ENCODE peak calls at places on chromosome 9, in six cellular contexts. T is A673, C is cardiac muscle cell, M is colonic mucosa, D is bronchial epithelial cell, U is HFF-Myc. Y is an unnamed sample.

GRCh38 chr9:130888146-130888885 is 8.3 kb downstream of the QRFP start:
- DNase-seq in D (no peak), U (no peak), C (no peak), M (no peak), T (no peak), Y (no peak)

GRCh38 chr9:72627147-72627546 is 105.7 kb downstream of the TMC1 start:
- DNase-seq in U (no peak), C (no peak), D (no peak), T (no peak), M (no peak), Y (no peak)

GRCh38 chr9:81293651-81294050 is 395.7 kb downstream of the TLE1 start:
- DNase-seq in C (no peak), T (no peak), U (no peak), M (no peak), D (no peak), Y (no peak)

GRCh38 chr9:125272697-125273096 is 11.1 kb downstream of the GAPVD1 start:
- DNase-seq in C (no peak), U (no peak), M (peak; percentile 54), T (no peak), D (peak; percentile 71), Y (no peak)

GRCh38 chr9:4384750-4385149 is 84.9 kb upstream of the GLIS3 start:
- DNase-seq in M (no peak), T (no peak), C (no peak), U (no peak), D (no peak), Y (no peak)

GRCh38 chr9:70120834-70121510 is 77.3 kb downstream of the MAMDC2 start:
- DNase-seq in T (no peak), D (peak; percentile 95), U (peak; percentile 76), C (no peak), M (peak; percentile 30), Y (no peak)

GRCh38 chr9:88988796-88989641 is 2.2 kb upstream of the S1PR3 start:
- DNase-seq in M (no peak), U (no peak), T (peak; percentile 77), D (peak; percentile 79), C (no peak), Y (no peak)

GRCh38 chr9:105053209-105053652 is 125.3 kb upstream of the ABCA1 start:
- DNase-seq in C (no peak), M (no peak), T (no peak), U (no peak), D (peak; percentile 96), Y (peak; percentile 96)

GRCh38 chr9:91986248-91986647 is 36.2 kb upstream of the ROR2 start:
- DNase-seq in T (no peak), U (no peak), D (no peak), C (no peak), M (no peak), Y (no peak)

GRCh38 chr9:82584349-82584846 is 478.5 kb downstream of the RASEF start:
- DNase-seq in C (no peak), U (no peak), M (no peak), T (no peak), D (no peak), Y (no peak)

GRCh38 chr9:124453586-124454191 is 3.4 kb downstream of the ADGRD2 start:
- DNase-seq in C (peak; percentile 42), T (no peak), U (no peak), D (no peak), M (peak; percentile 75), Y (no peak)

GRCh38 chr9:137634016-137634415 is 15.2 kb downstream of the EHMT1 start:
- DNase-seq in D (no peak), U (no peak), T (no peak), M (no peak), C (no peak), Y (no peak)

GRCh38 chr9:125744616-125745387 is 2.4 kb upstream of the PBX3 start:
- DNase-seq in D (no peak), C (no peak), T (no peak), M (no peak), U (no peak), Y (peak; percentile 97)

GRCh38 chr9:113516840-113517577 is 53.5 kb downstream of the RGS3 start:
- DNase-seq in M (no peak), C (peak; percentile 43), U (no peak), T (no peak), D (no peak), Y (no peak)

GRCh38 chr9:112624711-112625707 is 92.9 kb downstream of the INIP start:
- DNase-seq in T (no peak), C (no peak), U (no peak), M (no peak), D (peak; percentile 37), Y (no peak)

GRCh38 chr9:16679327-16679821 is 191.1 kb downstream of the BNC2 start:
- DNase-seq in C (no peak), D (no peak), U (peak; percentile 87), M (no peak), T (peak; percentile 21), Y (no peak)

GRCh38 chr9:133953976-133954709 is 38.0 kb downstream of the VAV2 start:
- DNase-seq in C (no peak), M (no peak), D (no peak), T (no peak), U (no peak), Y (no peak)

GRCh38 chr9:87282477-87282991 is 215.1 kb upstream of the DAPK1 start:
- DNase-seq in D (no peak), U (no peak), C (no peak), T (no peak), M (no peak), Y (peak; percentile 43)

GRCh38 chr9:121298689-121299112 is 30.7 kb downstream of the GSN start:
- DNase-seq in U (no peak), D (peak; percentile 17), M (no peak), T (no peak), C (no peak), Y (no peak)
- H3K4me3 ChIP-seq in U (no peak overlapping the region), D (no peak overlapping the region), M (peak overlapping the region; percentile 47), T (no peak overlapping the region), C (no peak overlapping the region), Y (no peak overlapping the region)

GRCh38 chr9:107481035-107481434 is 8.5 kb downstream of the KLF4 start:
- DNase-seq in M (no peak), T (no peak), U (no peak), D (peak; percentile 49), C (no peak), Y (no peak)
- TF ChIP-seq CTCF in M (peak; percentile 26), T (peak; percentile 42), U (no peak), D (no peak), C (peak; percentile 23), Y (no peak)

GRCh38 chr9:109767814-109768213 is 12.2 kb upstream of the PALM2AKAP2 start:
- DNase-seq in D (no peak), T (no peak), M (no peak), C (no peak), U (no peak), Y (no peak)

GRCh38 chr9:109767404-109767803 is 12.6 kb upstream of the PALM2AKAP2 start:
- DNase-seq in U (no peak), T (no peak), M (no peak), C (no peak), D (no peak), Y (no peak)

GRCh38 chr9:109771084-109771483 is 8.9 kb upstream of the PALM2AKAP2 start:
- DNase-seq in M (no peak), T (peak; percentile 35), D (peak; percentile 69), U (peak; percentile 62), C (peak; percentile 89), Y (no peak)

GRCh38 chr9:109771796-109772525 is 8.0 kb upstream of the PALM2AKAP2 start:
- DNase-seq in T (no peak), D (no peak), M (no peak), U (no peak), C (peak; percentile 78), Y (no peak)

GRCh38 chr9:109769250-109769649 is 10.7 kb upstream of the PALM2AKAP2 start:
- DNase-seq in T (no peak), D (peak; percentile 22), U (no peak), M (no peak), C (no peak), Y (no peak)
- H3K4me3 ChIP-seq in T (no peak overlapping the region), D (no peak overlapping the region), U (no peak overlapping the region), M (no peak overlapping the region), C (no peak overlapping the region), Y (no peak overlapping the region)

GRCh38 chr9:107239474-107239873 is 43.6 kb upstream of the RAD23B start:
- DNase-seq in C (no peak), T (peak; percentile 17), U (no peak), D (peak; percentile 72), M (no peak), Y (no peak)
- TF ChIP-seq CTCF in C (peak; percentile 32), T (peak; percentile 25), U (peak; percentile 13), D (peak; percentile 53), M (peak; percentile 19), Y (peak; percentile 17)

DNA sequence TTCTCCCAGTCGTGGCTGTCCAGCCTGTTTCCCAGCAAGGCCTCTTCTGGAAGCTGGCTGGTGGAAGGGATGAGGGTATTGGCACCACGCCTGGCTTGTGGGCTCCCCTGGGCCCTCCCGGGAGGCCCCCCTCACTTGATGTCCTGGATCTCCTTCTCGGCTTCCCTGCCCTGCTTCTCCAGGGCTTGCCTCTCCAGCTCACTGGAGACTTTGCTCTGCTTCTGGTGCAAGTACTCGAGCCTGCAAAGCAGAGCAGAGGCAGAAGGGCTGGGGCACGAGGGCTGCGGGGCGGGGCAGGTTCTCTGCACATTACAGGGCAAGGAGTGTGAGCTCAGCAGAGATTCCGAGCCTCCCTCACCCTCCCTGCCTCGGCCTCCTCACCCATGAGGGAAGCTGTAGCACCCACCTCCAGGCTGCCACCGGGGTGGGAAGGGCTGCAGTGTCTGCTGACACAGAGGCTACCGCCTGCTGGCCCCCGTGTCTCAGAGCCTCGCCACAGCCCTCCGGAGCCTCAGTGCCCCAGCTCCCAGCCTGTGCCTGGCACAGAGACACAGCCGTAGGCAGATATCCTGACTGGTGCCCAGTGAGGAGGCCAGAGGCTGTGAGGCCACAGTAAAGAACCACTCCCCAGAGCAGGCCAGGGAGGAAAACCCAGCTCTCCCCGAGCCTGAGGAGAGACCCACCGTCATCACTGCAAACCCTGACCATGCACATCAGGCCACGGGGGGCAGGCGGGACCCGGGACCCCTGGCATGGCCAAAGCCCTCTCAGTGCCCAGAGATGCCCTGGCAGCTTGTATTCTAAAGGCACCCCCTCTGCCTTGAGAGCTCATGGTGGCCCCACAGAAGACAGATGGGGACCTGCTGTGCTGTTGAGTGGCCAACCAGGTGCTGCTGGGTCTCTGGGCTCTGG is 7.2 kb downstream of the SNAPC4 start:
- DNase-seq in C (no peak), T (no peak), U (no peak), D (no peak), M (no peak), Y (no peak)
- H3K4me3 ChIP-seq in C (no peak overlapping the region), T (no peak overlapping the region), U (no peak overlapping the region), D (no peak overlapping the region), M (no peak overlapping the region), Y (no peak overlapping the region)

GRCh38 chr9:116285320-116285719 is 131.7 kb downstream of the PAPPA start:
- DNase-seq in U (no peak), T (no peak), C (no peak), D (no peak), M (no peak), Y (no peak)
- TF ChIP-seq CTCF in U (peak; percentile 19), T (peak; percentile 39), C (peak; percentile 16), D (no peak), M (no peak), Y (no peak)

Y was measured in retinal pigment epithelial cell.